ENCODE peak calls at places on chromosomes 13 and 19, in ten cellular contexts. X, V, F, Y, R, B, Q, I, A and M are unnamed samples.

GRCh38 chr13:31807090-31807541 is 67.8 kb downstream of the RXFP2 start:
- DNase-seq in B (no peak), I (no peak), R (peak), A (no peak), X (peak), V (no peak), F (no peak), Y (peak), Q (no peak), M (no peak)

GRCh38 chr13:36131215-36131930 is at the start of gene DCLK1:
- DNase-seq in F (peak), B (peak), X (no peak), I (no peak), V (peak), Y (no peak), Q (no peak), R (peak), A (no peak), M (no peak)

GRCh38 chr13:34988330-34988791 is 46.3 kb downstream of the NBEA start:
- DNase-seq in Y (no peak), A (no peak), F (no peak), X (no peak), Q (no peak), V (no peak), B (no peak), I (no peak), R (no peak), M (no peak)

GRCh38 chr13:40974460-40975407 is 44.4 kb downstream of the ELF1 start:
- DNase-seq in A (peak), X (peak), Q (no peak), Y (peak), V (peak), I (no peak), B (no peak), F (no peak), R (peak), M (no peak)

GRCh38 chr19:38557205-38557799 is 60.5 kb downstream of the MAP4K1 start:
- DNase-seq in B (no peak), Y (peak), F (peak), A (no peak), V (no peak), X (no peak), R (peak), Q (no peak), I (no peak), M (peak)

GRCh38 chr19:18118420-18119242 is 21.1 kb downstream of the MAST3 start:
- DNase-seq in Y (no peak), B (no peak), X (no peak), I (no peak), A (peak), V (no peak), R (no peak), Q (no peak), F (no peak), M (no peak)

GRCh38 chr19:3671680-3672574 is 28.3 kb downstream of the PIP5K1C start:
- DNase-seq in Y (peak), V (no peak), Q (no peak), A (peak), I (no peak), R (no peak), X (peak), F (no peak), B (no peak), M (no peak)

GRCh38 chr13:79398915-79399314 is 7.1 kb downstream of the RBM26 start:
- DNase-seq in Q (no peak), Y (no peak), B (no peak), A (peak), I (no peak), X (no peak), R (no peak), V (no peak), F (no peak), M (no peak)

GRCh38 chr13:40806241-40806640 is 16.8 kb downstream of the SLC25A15 start:
- DNase-seq in A (no peak), X (no peak), Y (no peak), I (no peak), Q (no peak), V (no peak), B (no peak), R (no peak), F (no peak), M (no peak)

GRCh38 chr19:35177377-35178274 is 23.1 kb downstream of the FXYD5 start:
- DNase-seq in I (no peak), R (no peak), A (no peak), Q (no peak), F (no peak), X (no peak), V (no peak), B (no peak), Y (no peak), M (no peak)

DNA sequence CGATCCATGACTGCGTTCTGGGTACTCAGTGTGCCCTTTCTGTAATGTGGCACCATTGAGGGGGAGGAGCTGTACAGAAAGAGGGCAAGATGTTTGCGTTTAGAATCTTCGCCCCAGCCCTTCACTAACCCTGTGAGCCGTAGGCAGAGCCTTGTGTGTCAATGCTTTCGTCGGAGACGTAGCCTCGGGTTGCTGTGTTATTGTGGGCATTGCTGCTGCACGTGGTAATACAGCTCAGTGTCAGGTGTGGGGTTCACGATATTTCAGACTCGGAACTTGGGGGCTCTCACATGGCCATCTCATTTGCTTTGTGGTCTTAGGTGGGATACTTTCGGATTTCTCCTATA is 6.1 kb downstream of the RPS9 start:
- DNase-seq in X (no peak), Q (no peak), R (no peak), Y (no peak), V (no peak), B (no peak), A (no peak), F (no peak), I (no peak), M (no peak)
- H3K4me3 ChIP-seq in X (no peak), Q (no peak), R (no peak), Y (no peak), V (no peak), B (no peak), A (no peak), F (no peak), I (no peak), M (no peak)

DNA sequence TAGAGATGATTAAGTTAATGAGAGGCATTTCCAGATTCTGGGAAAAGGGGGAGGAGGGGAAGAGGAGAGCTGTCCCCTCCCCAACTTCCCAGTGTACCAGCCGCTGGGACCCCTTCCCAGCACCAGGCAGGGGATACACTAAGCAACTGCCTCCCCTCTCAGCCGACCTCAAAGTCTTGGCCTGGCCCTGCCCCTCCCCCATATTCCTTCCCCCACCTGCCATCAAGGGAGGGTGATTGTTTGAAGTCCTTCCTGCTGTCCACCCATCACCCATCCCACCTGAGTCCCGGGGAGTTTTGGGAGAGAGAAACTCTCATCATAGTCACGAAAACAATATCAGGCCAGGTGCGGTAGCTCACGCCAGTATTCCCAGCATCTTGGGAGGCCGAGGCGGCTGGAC is 20.1 kb downstream of the MEIS3 start:
- DNase-seq in R (peak), Q (no peak), A (no peak), V (no peak), F (no peak), I (no peak), Y (no peak), B (no peak), X (no peak), M (no peak)
- H3K4me3 ChIP-seq in R (no peak), Q (no peak), A (no peak), V (no peak), F (no peak), I (no peak), Y (no peak), B (no peak), X (no peak), M (no peak)

GRCh38 chr13:19059016-19059780 is 122.4 kb downstream of the TUBA3C start:
- DNase-seq in V (no peak), I (no peak), B (no peak), A (no peak), Y (no peak), F (no peak), Q (no peak), R (no peak), X (no peak), M (no peak)
- H3K4me3 ChIP-seq in V (no peak), I (no peak), B (no peak), A (no peak), Y (no peak), F (no peak), Q (no peak), R (no peak), X (no peak), M (no peak)

GRCh38 chr19:56142897-56143434 is 1.9 kb downstream of the ZNF444 start:
- DNase-seq in R (no peak), V (no peak), I (no peak), X (no peak), B (no peak), A (no peak), Q (no peak), F (no peak), Y (no peak), M (no peak)
- H3K4me3 ChIP-seq in R (no peak), V (no peak), I (no peak), X (no peak), B (no peak), A (no peak), Q (no peak), F (no peak), Y (no peak), M (no peak)

GRCh38 chr13:42985312-42986175 is 6.5 kb downstream of the EPSTI1 start:
- DNase-seq in A (no peak), X (no peak), B (no peak), I (no peak), Y (no peak), Q (no peak), V (no peak), R (no peak), F (peak), M (no peak)
- H3K4me3 ChIP-seq in A (no peak), X (no peak), B (no peak), I (no peak), Y (no peak), Q (no peak), V (no peak), R (no peak), F (no peak), M (no peak)

DNA sequence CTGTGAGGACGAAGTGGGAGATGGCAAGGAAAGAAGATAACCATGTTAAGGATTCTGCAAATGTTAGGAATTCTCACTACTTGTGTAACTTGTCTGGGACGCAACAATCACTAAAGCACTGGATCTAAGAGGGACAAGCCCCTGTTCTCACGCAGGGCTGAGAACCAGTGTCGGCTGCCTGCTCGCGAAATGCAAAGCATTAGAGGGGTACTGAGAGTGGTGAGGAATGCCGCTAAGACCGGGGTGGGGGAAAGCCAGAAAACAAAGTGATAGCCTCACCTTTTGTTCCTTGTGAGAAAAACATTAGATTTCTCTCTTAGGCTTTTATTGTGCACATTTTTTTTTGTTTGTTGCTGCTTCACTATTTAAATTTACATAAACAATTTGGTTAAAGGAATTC is 241.9 kb downstream of the ABCC4 start:
- DNase-seq in F (no peak), B (no peak), X (no peak), V (peak), A (no peak), Q (no peak), Y (no peak), I (no peak), R (peak), M (no peak)
- H3K4me3 ChIP-seq in F (no peak), B (no peak), X (no peak), V (no peak), A (no peak), Q (no peak), Y (no peak), I (no peak), R (no peak), M (no peak)

DNA sequence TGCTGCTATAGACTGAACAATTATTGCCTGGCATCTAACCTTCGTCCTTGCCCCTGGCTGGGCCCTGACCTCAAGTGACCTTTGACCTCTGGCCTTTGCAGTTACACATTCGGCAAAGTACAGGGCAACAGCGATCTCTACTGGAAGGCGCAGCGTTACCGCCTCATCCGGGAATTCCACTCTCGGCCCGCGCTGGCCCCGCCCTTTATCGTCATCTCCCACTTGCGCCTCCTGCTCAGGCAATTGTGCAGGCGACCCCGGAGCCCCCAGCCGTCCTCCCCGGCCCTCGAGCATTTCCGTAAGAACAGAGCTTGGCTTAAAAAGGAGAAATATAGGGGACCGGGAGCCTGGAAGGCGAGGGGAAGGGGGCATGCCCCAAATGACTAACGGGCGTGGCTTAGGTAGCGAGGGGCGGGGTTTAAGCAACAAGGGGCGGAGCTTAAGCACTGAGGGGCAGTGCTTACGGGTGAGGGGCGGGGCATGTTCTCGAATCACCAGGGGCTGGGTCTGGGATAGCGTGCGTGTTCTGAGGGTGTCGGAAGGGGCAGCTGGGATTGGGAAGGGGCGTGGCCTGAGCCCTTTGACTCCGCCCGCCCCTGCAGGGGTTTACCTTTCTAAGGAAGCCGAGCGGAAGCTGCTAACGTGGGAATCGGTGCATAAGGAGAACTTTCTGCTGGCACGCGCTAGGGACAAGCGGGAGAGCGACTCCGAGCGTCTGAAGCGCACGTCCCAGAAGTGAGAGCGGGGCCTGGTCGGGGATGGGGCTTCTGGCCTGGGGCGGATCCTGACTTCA is 52.7 kb downstream of the TRPM4 start:
- DNase-seq in Q (no peak), I (no peak), A (no peak), X (no peak), V (peak), R (peak), Y (peak), B (no peak), F (no peak), M (no peak)
- H3K4me3 ChIP-seq in Q (no peak), I (no peak), A (no peak), X (no peak), V (peak), R (no peak), Y (no peak), B (no peak), F (peak), M (no peak)